ENCODE peak calls at places on chromosomes 12 and 14, in six cellular contexts. B is tibial nerve, O is mammary epithelial cell, X is brain microvascular endothelial cell, S is A549, P is lower lobe of right lung. L is an unnamed sample.
A peak's percentile ranks its signal among the peaks of the same experiment; 100 is the strongest.

GRCh38 chr14:68172664-68173063 is 353.1 kb downstream of the RAD51B start:
- DNase-seq in X (no peak), P (no peak), B (no peak), S (peak; percentile 65), O (no peak), L (no peak)

GRCh38 chr14:105894125-105894977 is 368.0 kb downstream of the TMEM121 start:
- DNase-seq in B (no peak), O (no peak), X (no peak), S (no peak), P (peak; percentile 21), L (no peak)

GRCh38 chr14:100762089-100762515 is 35.4 kb downstream of the DLK1 start:
- DNase-seq in B (no peak), O (no peak), X (peak; percentile 36), S (no peak), P (no peak), L (peak; percentile 80)

GRCh38 chr12:78208106-78208505 is 377.4 kb downstream of the NAV3 start:
- DNase-seq in B (no peak), X (no peak), O (no peak), P (no peak), S (no peak), L (no peak)

GRCh38 chr14:55697358-55697985 is 117.5 kb downstream of the KTN1 start:
- DNase-seq in P (no peak), B (no peak), X (no peak), O (no peak), S (no peak), L (peak; percentile 51)

GRCh38 chr12:117671734-117672133 is 297.1 kb downstream of the KSR2 start:
- DNase-seq in O (no peak), P (no peak), S (peak; percentile 71), X (no peak), B (peak; percentile 25), L (no peak)

GRCh38 chr12:94190623-94191022 is 42.2 kb downstream of the PLXNC1 start:
- DNase-seq in P (no peak), O (no peak), X (no peak), S (no peak), B (no peak), L (no peak)

GRCh38 chr12:56836800-56837663 is 73.9 kb downstream of the HSD17B6 start:
- DNase-seq in X (peak; percentile 70), P (no peak), B (no peak), S (no peak), O (peak; percentile 84), L (peak; percentile 76)

GRCh38 chr14:76516884-76517283 is 140.9 kb downstream of the ESRRB start:
- DNase-seq in P (no peak), S (no peak), B (no peak), X (no peak), O (peak; percentile 90), L (no peak)

GRCh38 chr12:753401-754237 is 1.2 kb downstream of the WNK1 start:
- DNase-seq in P (peak; percentile 78), B (peak; percentile 17), X (no peak), O (no peak), S (no peak), L (peak; percentile 16)

GRCh38 chr12:5318874-5319273 is 113.0 kb upstream of the NTF3 start:
- DNase-seq in X (peak; percentile 75), O (peak; percentile 90), B (no peak), S (no peak), P (no peak), L (peak; percentile 41)

GRCh38 chr14:97687944-97688625 is 890.9 kb downstream of the VRK1 start:
- DNase-seq in P (no peak), X (no peak), B (no peak), O (no peak), S (no peak), L (no peak)

GRCh38 chr12:64720884-64721283 is 38.3 kb downstream of the GNS start:
- DNase-seq in B (no peak), S (no peak), O (no peak), X (no peak), P (no peak), L (no peak)

GRCh38 chr14:93302688-93303581 is 29.9 kb downstream of the BTBD7 start:
- DNase-seq in P (no peak), O (no peak), B (no peak), X (no peak), S (no peak), L (no peak)

GRCh38 chr14:29301571-29301970 is 535.0 kb downstream of the FOXG1 start:
- DNase-seq in O (no peak), S (no peak), P (no peak), X (no peak), B (no peak), L (no peak)

GRCh38 chr12:96416033-96416790 is 16.0 kb upstream of the CDK17 start:
- DNase-seq in X (peak; percentile 51), P (no peak), B (no peak), O (peak; percentile 95), S (no peak), L (peak; percentile 76)

GRCh38 chr12:95300286-95300685 is 82.7 kb downstream of the VEZT start:
- DNase-seq in O (no peak), S (no peak), X (no peak), P (no peak), B (no peak), L (no peak)

GRCh38 chr14:21241218-21241819 is 27.9 kb downstream of the HNRNPC start:
- DNase-seq in X (no peak), O (no peak), P (no peak), B (no peak), S (no peak), L (peak; percentile 57)

GRCh38 chr14:52683985-52684520 is 11.3 kb downstream of the ERO1A start:
- DNase-seq in P (no peak), B (no peak), S (no peak), O (no peak), X (no peak), L (no peak)

DNA sequence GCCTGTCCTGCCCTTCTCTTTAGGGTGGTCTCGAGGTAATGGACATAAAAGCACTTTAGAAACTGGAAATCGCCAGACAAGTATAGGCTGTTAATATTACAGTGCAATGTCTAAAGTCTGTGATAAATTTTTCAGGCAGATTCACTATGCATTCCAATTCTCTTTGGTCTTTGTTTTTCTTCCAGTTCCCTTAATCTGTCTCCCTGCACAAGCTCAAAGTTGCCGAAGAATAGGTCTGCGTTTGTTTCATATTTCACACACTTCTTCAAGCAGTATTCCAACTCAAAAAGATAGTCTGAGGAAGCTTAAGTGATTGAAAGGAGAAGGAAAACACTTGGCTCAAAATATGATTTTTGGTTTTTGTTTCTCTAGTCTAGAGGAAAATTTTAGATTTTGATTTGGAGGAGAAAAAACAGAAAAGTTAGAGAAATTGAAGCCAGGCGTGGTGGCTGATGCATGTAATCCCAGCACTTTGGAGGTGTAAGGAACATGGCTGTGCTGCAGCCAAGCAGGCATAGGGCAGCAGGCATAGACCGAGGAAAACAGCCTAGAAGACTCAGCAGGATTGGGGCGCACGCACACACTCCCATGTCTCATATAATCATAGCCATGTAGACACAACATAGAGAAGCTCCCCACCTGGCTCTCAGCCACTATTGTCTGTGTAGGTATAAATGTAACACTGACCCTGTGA is 96.1 kb upstream of the TMPO start:
- DNase-seq in P (no peak), B (no peak), S (no peak), O (no peak), X (no peak), L (no peak)
- H3K4me3 ChIP-seq in P (no peak overlapping the region), B (no peak overlapping the region), S (no peak overlapping the region), O (no peak overlapping the region), X (no peak overlapping the region), L (no peak overlapping the region)

DNA sequence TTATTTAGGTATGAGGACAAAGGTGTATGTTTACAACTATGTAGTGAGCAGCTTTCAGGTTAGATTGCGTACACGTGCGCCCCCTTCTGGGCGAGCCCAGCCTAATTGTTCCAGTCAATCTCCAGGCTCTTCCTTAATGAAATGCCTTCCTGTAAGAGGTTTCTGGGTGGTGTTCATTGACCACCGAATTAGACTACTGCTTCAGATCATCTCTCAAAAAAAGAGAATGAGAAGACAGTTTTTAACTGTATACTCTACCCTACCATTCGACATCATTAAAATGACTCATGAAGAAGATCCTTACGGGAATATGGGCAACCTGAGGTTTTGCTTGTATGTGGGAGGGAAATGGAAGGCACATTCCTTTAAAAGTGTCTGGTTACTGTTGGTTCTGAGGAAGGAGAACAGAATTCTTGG is 2.1 kb downstream of the LUM start:
- DNase-seq in O (peak; percentile 47), B (peak; percentile 92), P (peak; percentile 71), S (no peak), X (peak; percentile 53), L (peak; percentile 67)
- H3K4me3 ChIP-seq in O (no peak overlapping the region), B (no peak overlapping the region), P (peak overlapping the region; percentile 38), S (no peak overlapping the region), X (no peak overlapping the region), L (peak overlapping the region; percentile 51)

DNA sequence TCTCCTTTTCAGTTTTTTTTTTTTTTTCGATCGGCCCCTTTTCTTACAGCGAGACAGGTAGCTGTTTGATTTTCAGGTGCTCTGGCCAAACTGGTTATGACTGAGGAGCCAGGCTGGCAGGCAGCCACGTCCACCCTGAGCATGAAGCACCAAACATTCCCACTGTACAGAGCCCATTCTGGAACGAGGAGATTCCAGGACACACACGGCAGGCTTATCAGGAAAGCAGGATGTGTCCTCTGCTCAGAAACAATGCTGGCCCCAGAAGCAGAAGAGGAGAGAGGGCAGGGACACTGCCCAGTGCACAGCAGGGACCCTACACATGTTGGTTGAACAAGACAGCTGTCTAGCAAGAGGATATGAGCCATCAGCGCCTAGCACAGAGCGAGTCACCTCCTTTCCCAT is 3.7 kb upstream of the KRT2 start:
- DNase-seq in S (no peak), O (peak; percentile 51), B (no peak), P (peak; percentile 60), X (no peak), L (no peak)
- H3K4me3 ChIP-seq in S (no peak overlapping the region), O (no peak overlapping the region), B (no peak overlapping the region), P (no peak overlapping the region), X (no peak overlapping the region), L (no peak overlapping the region)

GRCh38 chr12:31633464-31633863 is 26.0 kb upstream of the ETFBKMT start:
- DNase-seq in O (no peak), P (no peak), S (no peak), X (no peak), B (no peak), L (no peak)

GRCh38 chr12:31634620-31635019 is 24.9 kb upstream of the ETFBKMT start:
- DNase-seq in X (no peak), S (no peak), O (no peak), P (no peak), B (no peak), L (no peak)

GRCh38 chr12:31626270-31626669 is 33.2 kb upstream of the ETFBKMT start:
- DNase-seq in S (no peak), O (peak; percentile 40), X (no peak), B (no peak), P (no peak), L (no peak)

DNA sequence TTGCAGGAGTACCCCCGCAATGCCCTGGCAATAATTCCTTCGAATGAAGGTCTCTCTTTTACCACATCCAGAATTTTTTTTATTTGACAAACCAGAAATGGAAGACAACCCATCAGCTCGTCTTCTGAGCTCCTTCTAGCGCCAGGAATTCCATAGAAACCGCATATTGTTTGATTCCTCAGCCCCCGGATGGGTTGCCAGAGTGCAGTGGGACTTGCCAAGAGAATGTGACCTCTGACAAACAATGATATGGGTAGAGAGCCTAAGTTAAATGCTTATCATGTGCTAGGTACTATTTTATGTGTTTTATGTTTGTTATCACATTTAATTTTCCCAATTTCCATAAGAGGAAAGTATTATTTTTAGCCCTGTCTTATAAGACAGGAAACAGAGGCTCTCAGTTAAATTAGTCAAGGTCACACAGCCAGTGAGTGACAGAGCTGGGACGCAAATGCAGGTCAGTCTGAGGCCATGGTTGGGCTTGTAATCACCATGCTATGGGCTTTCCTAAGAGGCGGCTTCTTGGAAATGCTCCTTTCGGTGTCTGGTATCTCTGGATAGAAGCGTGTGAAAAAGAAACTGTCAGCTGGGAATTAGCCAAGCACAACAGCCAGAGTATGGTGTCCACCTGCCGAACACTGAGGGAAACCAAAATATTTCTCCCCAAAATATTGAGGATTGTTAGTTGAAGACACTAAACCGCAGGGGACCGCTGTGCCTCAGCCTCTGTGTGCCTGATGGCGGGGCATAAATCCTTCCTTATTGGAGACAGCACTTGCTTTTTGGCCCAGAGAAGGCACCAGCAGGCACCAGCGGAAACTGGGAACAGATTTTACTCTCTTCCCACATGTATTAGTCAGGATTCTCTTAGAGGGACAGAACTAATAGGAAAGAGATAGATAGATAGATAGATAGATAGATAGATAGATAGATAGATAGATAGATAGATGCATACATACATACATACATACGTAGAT is 29.4 kb upstream of the ETFBKMT start:
- DNase-seq in S (no peak), P (no peak), X (peak; percentile 85), B (no peak), O (no peak), L (peak; percentile 83)
- H3K4me3 ChIP-seq in S (no peak overlapping the region), P (no peak overlapping the region), X (no peak overlapping the region), B (no peak overlapping the region), O (no peak overlapping the region), L (no peak overlapping the region)

L was measured in fibroblast of lung.